ENCODE peak calls at places on chromosome 13, in four cellular contexts. One of them, this sample, is unnamed.

GRCh38 chr13:38366954-38367645 is 17.4 kb downstream of the UFM1 start:
- DNase-seq in IMR-90: peak; percentile 21
- DNase-seq in lower leg skin: no peak
- DNase-seq in tibial nerve: no peak
- DNase-seq in this sample: no peak

GRCh38 chr13:57627663-57628062 is 3.9 kb upstream of the PCDH17 start:
- DNase-seq in lower leg skin: no peak
- DNase-seq in tibial nerve: no peak
- DNase-seq in IMR-90: peak; percentile 2
- DNase-seq in this sample: no peak

GRCh38 chr13:26476111-26476743 is 81.3 kb upstream of the WASF3 start:
- DNase-seq in IMR-90: peak; percentile 50
- DNase-seq in tibial nerve: no peak
- DNase-seq in lower leg skin: no peak
- DNase-seq in this sample: no peak

GRCh38 chr13:65926750-65927171 is 1303.4 kb downstream of the PCDH9 start:
- DNase-seq in lower leg skin: no peak
- DNase-seq in IMR-90: no peak
- DNase-seq in tibial nerve: no peak
- DNase-seq in this sample: no peak

GRCh38 chr13:36981156-36981743 is 17.9 kb downstream of the ALG5 start:
- DNase-seq in lower leg skin: no peak
- DNase-seq in tibial nerve: no peak
- DNase-seq in IMR-90: peak; percentile 79
- DNase-seq in this sample: no peak

GRCh38 chr13:40172878-40173277 is 493.6 kb downstream of the FOXO1 start:
- DNase-seq in tibial nerve: no peak
- DNase-seq in IMR-90: no peak
- DNase-seq in lower leg skin: no peak
- DNase-seq in this sample: no peak

GRCh38 chr13:105050696-105051095 is 1484.8 kb downstream of the EFNB2 start:
- DNase-seq in IMR-90: peak; percentile 4
- DNase-seq in tibial nerve: no peak
- DNase-seq in lower leg skin: no peak
- DNase-seq in this sample: no peak

GRCh38 chr13:27493981-27494380 is 43.6 kb upstream of the MTIF3 start:
- DNase-seq in lower leg skin: no peak
- DNase-seq in tibial nerve: no peak
- DNase-seq in IMR-90: no peak
- DNase-seq in this sample: no peak

GRCh38 chr13:99267927-99268326 is 9.7 kb upstream of the GPR18 start:
- DNase-seq in lower leg skin: no peak
- DNase-seq in tibial nerve: no peak
- DNase-seq in IMR-90: no peak
- DNase-seq in this sample: no peak

GRCh38 chr13:30800107-30800506 is 64.8 kb downstream of the ALOX5AP start:
- DNase-seq in tibial nerve: no peak
- DNase-seq in IMR-90: no peak
- DNase-seq in lower leg skin: no peak
- DNase-seq in this sample: no peak

GRCh38 chr13:30480292-30480947 is 14.7 kb upstream of the HMGB1 start:
- DNase-seq in lower leg skin: no peak
- DNase-seq in tibial nerve: no peak
- DNase-seq in IMR-90: no peak
- DNase-seq in this sample: no peak

GRCh38 chr13:73056054-73056962 is 2.5 kb upstream of the KLF5 start:
- DNase-seq in tibial nerve: no peak
- DNase-seq in IMR-90: peak; percentile 84
- DNase-seq in lower leg skin: no peak
- DNase-seq in this sample: no peak

GRCh38 chr13:104246955-104247354 is 1180.7 kb upstream of the SLC10A2 start:
- DNase-seq in tibial nerve: no peak
- DNase-seq in IMR-90: no peak
- DNase-seq in lower leg skin: no peak
- DNase-seq in this sample: no peak

GRCh38 chr13:40170982-40171381 is 495.5 kb downstream of the FOXO1 start:
- DNase-seq in lower leg skin: no peak
- DNase-seq in tibial nerve: no peak
- DNase-seq in IMR-90: no peak
- DNase-seq in this sample: no peak

GRCh38 chr13:110408286-110408685 is 101.2 kb downstream of the COL4A2 start:
- DNase-seq in IMR-90: no peak
- DNase-seq in lower leg skin: no peak
- DNase-seq in tibial nerve: no peak
- DNase-seq in this sample: no peak

GRCh38 chr13:51811046-51811445 is 7.1 kb upstream of the DHRS12 start:
- DNase-seq in tibial nerve: no peak
- DNase-seq in lower leg skin: no peak
- DNase-seq in IMR-90: no peak
- DNase-seq in this sample: no peak

GRCh38 chr13:30510091-30510490 is 44.4 kb upstream of the HMGB1 start:
- DNase-seq in lower leg skin: no peak
- DNase-seq in IMR-90: no peak
- DNase-seq in tibial nerve: no peak
- DNase-seq in this sample: no peak

GRCh38 chr13:48985751-48986150 is 10.0 kb downstream of the FNDC3A start:
- DNase-seq in IMR-90: no peak
- DNase-seq in tibial nerve: no peak
- DNase-seq in lower leg skin: no peak
- DNase-seq in this sample: no peak

GRCh38 chr13:24630851-24631341 is 49.3 kb upstream of the ATP12A start:
- DNase-seq in tibial nerve: no peak
- DNase-seq in IMR-90: peak; percentile 46
- DNase-seq in lower leg skin: peak; percentile 29
- DNase-seq in this sample: no peak

GRCh38 chr13:59360108-59360507 is 803.6 kb downstream of the DIAPH3 start:
- DNase-seq in tibial nerve: no peak
- DNase-seq in lower leg skin: no peak
- DNase-seq in IMR-90: no peak
- DNase-seq in this sample: no peak

GRCh38 chr13:99751517-99752199 is 219.9 kb downstream of the ZIC5 start:
- DNase-seq in lower leg skin: no peak
- DNase-seq in IMR-90: no peak
- DNase-seq in tibial nerve: no peak
- DNase-seq in this sample: no peak

GRCh38 chr13:46544811-46545210 is 8.2 kb upstream of the LRCH1 start:
- DNase-seq in IMR-90: no peak
- DNase-seq in tibial nerve: no peak
- DNase-seq in lower leg skin: no peak
- DNase-seq in this sample: no peak

GRCh38 chr13:50292082-50292481 is 276.8 kb downstream of the KCNRG start:
- DNase-seq in tibial nerve: no peak
- DNase-seq in lower leg skin: no peak
- DNase-seq in IMR-90: no peak
- DNase-seq in this sample: no peak

GRCh38 chr13:25777509-25777908 is 274.3 kb downstream of the SHISA2 start:
- DNase-seq in IMR-90: no peak
- DNase-seq in lower leg skin: no peak
- DNase-seq in tibial nerve: no peak
- DNase-seq in this sample: no peak

GRCh38 chr13:96710166-96710866 is 284.0 kb downstream of the OXGR1 start:
- DNase-seq in tibial nerve: no peak
- DNase-seq in lower leg skin: no peak
- DNase-seq in IMR-90: no peak
- DNase-seq in this sample: no peak

GRCh38 chr13:23292596-23292995 is 111.8 kb downstream of the SGCG start:
- DNase-seq in lower leg skin: no peak
- DNase-seq in tibial nerve: no peak
- DNase-seq in IMR-90: no peak
- DNase-seq in this sample: no peak

DNA sequence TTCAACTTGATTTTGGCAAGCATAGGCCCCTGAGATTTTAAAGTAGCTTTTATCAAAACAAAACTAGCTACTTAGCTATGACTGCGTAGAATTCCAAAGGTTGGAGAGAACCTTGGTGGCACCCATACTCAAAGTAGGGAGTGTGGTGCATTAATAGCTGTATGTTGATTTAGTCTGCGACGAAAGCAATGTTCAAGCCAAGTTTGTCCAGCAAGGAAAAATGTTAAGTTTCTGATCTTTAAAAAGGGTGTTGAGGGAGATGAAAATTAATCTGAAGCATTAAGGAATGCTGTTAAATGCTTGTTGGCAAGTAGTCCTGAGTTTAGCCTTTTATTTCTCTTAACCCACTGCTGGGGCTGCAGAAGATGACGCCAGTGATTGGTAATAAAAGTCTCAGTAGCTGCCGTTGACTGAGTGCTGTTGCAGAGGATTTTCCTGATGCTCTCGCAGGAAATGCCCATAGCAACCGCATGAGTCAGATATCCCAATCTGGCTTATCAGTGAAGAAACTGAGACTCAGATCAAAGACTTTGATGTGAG is 75.9 kb upstream of the RNF113B start:
- DNase-seq in IMR-90: peak; percentile 88
- DNase-seq in tibial nerve: no peak
- DNase-seq in lower leg skin: no peak
- DNase-seq in this sample: no peak
- H3K4me3 ChIP-seq in IMR-90: no peak overlapping the region
- H3K4me3 ChIP-seq in tibial nerve: no peak overlapping the region
- H3K4me3 ChIP-seq in lower leg skin: no peak overlapping the region
- H3K4me3 ChIP-seq in this sample: peak overlapping the region; percentile 27

GRCh38 chr13:21148557-21149258 is 27.6 kb downstream of the SKA3 start:
- DNase-seq in lower leg skin: no peak
- DNase-seq in tibial nerve: no peak
- DNase-seq in IMR-90: no peak
- DNase-seq in this sample: no peak

GRCh38 chr13:21150013-21150412 is 26.3 kb downstream of the SKA3 start:
- DNase-seq in IMR-90: no peak
- DNase-seq in tibial nerve: no peak
- DNase-seq in lower leg skin: no peak
- DNase-seq in this sample: no peak

GRCh38 chr13:21149568-21149967 is 26.8 kb downstream of the SKA3 start:
- DNase-seq in lower leg skin: no peak
- DNase-seq in IMR-90: peak; percentile 38
- DNase-seq in tibial nerve: no peak
- DNase-seq in this sample: no peak

GRCh38 chr13:21152251-21152899 is 24.0 kb downstream of the SKA3 start:
- DNase-seq in lower leg skin: no peak
- DNase-seq in tibial nerve: no peak
- DNase-seq in IMR-90: no peak
- DNase-seq in this sample: no peak

DNA sequence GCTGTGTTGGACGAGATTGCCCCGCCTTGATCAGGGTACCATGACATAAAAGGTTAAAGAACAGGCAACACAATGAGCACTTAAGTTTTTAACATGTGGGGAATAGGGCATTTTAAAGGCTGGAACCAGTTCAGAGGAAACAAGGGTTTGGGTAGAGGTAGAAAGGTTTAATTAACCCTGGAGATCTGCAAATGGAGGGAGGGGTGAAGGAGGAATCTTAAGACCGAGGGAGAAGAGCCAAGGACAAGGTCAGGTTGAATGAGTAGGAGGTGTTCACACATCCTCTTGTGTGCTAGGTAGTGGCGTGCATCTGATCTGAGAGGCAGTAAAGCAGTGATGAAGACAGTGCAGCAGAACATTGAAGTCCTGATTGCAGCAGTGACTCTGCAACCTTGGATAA is 28.5 kb downstream of the SKA3 start:
- DNase-seq in lower leg skin: no peak
- DNase-seq in IMR-90: no peak
- DNase-seq in tibial nerve: no peak
- DNase-seq in this sample: no peak
- TF ChIP-seq POLR2A in lower leg skin: no peak
- TF ChIP-seq POLR2A in IMR-90: no peak
- TF ChIP-seq POLR2A in tibial nerve: no peak
- TF ChIP-seq POLR2A in this sample: no peak

DNA sequence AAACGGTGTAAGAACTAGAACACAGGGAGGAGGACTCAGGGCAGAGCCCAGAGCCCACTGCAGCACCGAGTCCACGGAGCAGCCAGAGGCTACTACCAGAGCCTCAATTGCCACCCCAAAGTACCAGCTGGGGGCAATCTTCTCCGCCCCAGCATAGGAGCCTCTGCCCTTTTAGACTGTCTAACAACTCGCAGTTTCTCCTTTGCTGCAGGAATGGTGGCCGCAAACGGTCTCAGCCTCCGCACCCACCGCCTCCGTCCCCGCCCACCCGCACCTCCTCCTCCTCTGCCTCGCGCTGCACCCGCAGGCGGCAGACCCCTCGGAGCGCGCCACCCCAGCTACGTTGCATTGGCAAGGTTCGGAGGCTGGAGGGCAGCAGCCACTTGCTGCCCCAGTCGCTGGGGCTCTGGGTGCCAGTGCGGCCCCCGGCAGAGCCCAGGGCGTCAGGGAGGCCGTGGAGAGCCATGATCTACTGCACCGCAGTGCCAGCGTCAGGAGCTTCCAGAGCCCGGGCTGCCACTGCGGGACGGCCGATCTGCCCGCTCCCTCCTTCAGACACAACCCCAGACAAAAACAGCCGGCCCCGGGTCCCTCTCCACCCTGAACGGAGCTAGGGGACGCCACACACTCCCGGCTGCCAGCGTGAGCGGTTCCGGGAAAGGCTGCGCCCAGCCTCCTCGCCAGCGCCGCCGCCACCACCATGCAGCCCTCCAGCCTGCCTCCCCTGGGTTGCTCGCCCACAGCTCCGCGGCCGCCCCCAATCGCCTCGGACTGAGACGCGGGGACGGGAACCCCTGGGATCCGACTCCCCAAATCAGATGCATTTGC is 1.8 kb downstream of the FGF14 start:
- DNase-seq in lower leg skin: peak; percentile 86
- DNase-seq in tibial nerve: no peak
- DNase-seq in IMR-90: no peak
- DNase-seq in this sample: no peak
- H3K4me3 ChIP-seq in lower leg skin: peak overlapping the region; percentile 37
- H3K4me3 ChIP-seq in tibial nerve: peak overlapping the region; percentile 62
- H3K4me3 ChIP-seq in IMR-90: peak overlapping the region; percentile 36
- H3K4me3 ChIP-seq in this sample: peak overlapping the region; percentile 69

GRCh38 chr13:20903164-20903475 is 574 bp upstream of the XPO4 start:
- DNase-seq in tibial nerve: no peak
- DNase-seq in lower leg skin: no peak
- DNase-seq in IMR-90: no peak
- DNase-seq in this sample: no peak

GRCh38 chr13:20901668-20902437 is 693 bp downstream of the XPO4 start:
- DNase-seq in lower leg skin: no peak
- DNase-seq in IMR-90: peak; percentile 13
- DNase-seq in tibial nerve: no peak
- DNase-seq in this sample: no peak

GRCh38 chr13:20904908-20905307 is 2.4 kb upstream of the XPO4 start:
- DNase-seq in lower leg skin: no peak
- DNase-seq in IMR-90: no peak
- DNase-seq in tibial nerve: no peak
- DNase-seq in this sample: no peak

GRCh38 chr13:20902438-20903163 is at the start of gene XPO4:
- DNase-seq in tibial nerve: peak; percentile 58
- DNase-seq in IMR-90: peak; percentile 69
- DNase-seq in lower leg skin: peak; percentile 94
- DNase-seq in this sample: peak; percentile 93
- TF ChIP-seq POLR2A in tibial nerve: peak; percentile 57
- TF ChIP-seq POLR2A in IMR-90: peak; percentile 81
- TF ChIP-seq POLR2A in lower leg skin: no peak
- TF ChIP-seq POLR2A in this sample: no peak

GRCh38 chr13:43057653-43058317 is 34.4 kb downstream of the DNAJC15 start:
- DNase-seq in lower leg skin: no peak
- DNase-seq in IMR-90: no peak
- DNase-seq in tibial nerve: no peak
- DNase-seq in this sample: no peak
- H3K4me3 ChIP-seq in lower leg skin: no peak overlapping the region
- H3K4me3 ChIP-seq in IMR-90: no peak overlapping the region
- H3K4me3 ChIP-seq in tibial nerve: no peak overlapping the region
- H3K4me3 ChIP-seq in this sample: no peak overlapping the region

GRCh38 chr13:41263261-41263971 is at the start of gene MTRF1:
- DNase-seq in lower leg skin: peak; percentile 94
- DNase-seq in tibial nerve: peak; percentile 34
- DNase-seq in IMR-90: peak; percentile 69
- DNase-seq in this sample: peak; percentile 92
- TF ChIP-seq POLR2A in lower leg skin: no peak
- TF ChIP-seq POLR2A in tibial nerve: peak; percentile 16
- TF ChIP-seq POLR2A in IMR-90: no peak
- TF ChIP-seq POLR2A in this sample: no peak

This sample was measured in esophagus muscularis mucosa.